ENCODE peak calls at places on chromosomes 13 and 19, in six cellular contexts. K is stimulated activated CD8-positive, alpha-beta memory T cell treated with anti-CD3 and anti-CD28 coated beads, Interleukin-15, amount 100 ng/mL, for 4 hours; T is activated CD4-positive, CD25-positive, alpha-beta regulatory T cell treated with anti-CD3 and anti-CD28 coated beads, Interleukin-2, amount 50 U/mL, for 72 hours; Q is aorta; Y is head of caudate nucleus; O is RPMI7951. A is an unnamed sample.

GRCh38 chr13:20399961-20400360 is 125.7 kb downstream of the CRYL1 start:
- DNase-seq in K (no peak), T (no peak), Q (no peak), Y (no peak), O (no peak), A (no peak)

GRCh38 chr13:26019881-26020535 is 31.8 kb downstream of the SHISA2 start:
- DNase-seq in K (no peak), T (no peak), Q (no peak), Y (no peak), O (peak; percentile 15), A (no peak)

GRCh38 chr13:97371486-97372109 is 62.4 kb upstream of the RAP2A start:
- DNase-seq in K (no peak), T (no peak), Q (no peak), Y (no peak), O (no peak), A (no peak)

GRCh38 chr19:42150353-42150752 is 18.1 kb upstream of the POU2F2 start:
- DNase-seq in K (no peak), T (no peak), Q (no peak), Y (no peak), O (no peak), A (no peak)

GRCh38 chr13:51998723-51999471 is 12.4 kb downstream of the ATP7B start:
- DNase-seq in K (no peak), T (no peak), Q (no peak), Y (no peak), O (no peak), A (no peak)

GRCh38 chr19:19538077-19538764 is at the start of gene CILP2:
- DNase-seq in K (no peak), T (peak; percentile 60), Q (peak; percentile 86), Y (no peak), O (no peak), A (no peak)

GRCh38 chr19:40466219-40467006 is at the start of gene SPTBN4:
- DNase-seq in K (peak; percentile 71), T (peak; percentile 45), Q (peak; percentile 84), Y (peak; percentile 68), O (no peak), A (no peak)

GRCh38 chr19:50549927-50550593 is 18.2 kb downstream of the LRRC4B start:
- DNase-seq in K (no peak), T (no peak), Q (no peak), Y (no peak), O (no peak), A (no peak)

GRCh38 chr13:73060251-73061160 is 1.7 kb downstream of the KLF5 start:
- DNase-seq in K (no peak), T (no peak), Q (no peak), Y (peak; percentile 35), O (peak; percentile 80), A (no peak)